ENCODE peak calls at places on chromosomes 5 and 9, in five cellular contexts. One of them, this sample, is unnamed.

GRCh38 chr9:72205513-72205912 is 56.3 kb downstream of the GDA start:
- DNase-seq in HepG2: no peak
- DNase-seq in GM12878: peak
- DNase-seq in K562: no peak
- DNase-seq in SK-N-SH: no peak
- DNase-seq in this sample: no peak

GRCh38 chr9:133048595-133048994 is 13.2 kb upstream of the CEL start:
- DNase-seq in HepG2: no peak
- DNase-seq in GM12878: no peak
- DNase-seq in K562: peak
- DNase-seq in SK-N-SH: peak
- DNase-seq in this sample: no peak

GRCh38 chr9:76615149-76615548 is 149.1 kb upstream of the PCA3 start:
- DNase-seq in HepG2: peak
- DNase-seq in GM12878: no peak
- DNase-seq in K562: no peak
- DNase-seq in SK-N-SH: no peak
- DNase-seq in this sample: no peak

GRCh38 chr5:76521240-76521758 is 101.9 kb downstream of the F2RL2 start:
- DNase-seq in HepG2: no peak
- DNase-seq in GM12878: no peak
- DNase-seq in K562: no peak
- DNase-seq in SK-N-SH: no peak
- DNase-seq in this sample: no peak

GRCh38 chr5:159163027-159163699 is 46.2 kb downstream of the RNF145 start:
- DNase-seq in HepG2: no peak
- DNase-seq in GM12878: no peak
- DNase-seq in K562: no peak
- DNase-seq in SK-N-SH: no peak
- DNase-seq in this sample: no peak

GRCh38 chr5:154132718-154133307 is 57.7 kb upstream of the GALNT10 start:
- DNase-seq in HepG2: no peak
- DNase-seq in GM12878: no peak
- DNase-seq in K562: no peak
- DNase-seq in SK-N-SH: no peak
- DNase-seq in this sample: no peak

GRCh38 chr9:87109851-87110250 is 162.5 kb upstream of the GAS1 start:
- DNase-seq in HepG2: no peak
- DNase-seq in GM12878: no peak
- DNase-seq in K562: no peak
- DNase-seq in SK-N-SH: no peak
- DNase-seq in this sample: no peak

GRCh38 chr9:136007906-136008692 is 46.9 kb upstream of the UBAC1 start:
- DNase-seq in HepG2: peak
- DNase-seq in GM12878: no peak
- DNase-seq in K562: no peak
- DNase-seq in SK-N-SH: no peak
- DNase-seq in this sample: no peak

GRCh38 chr5:87457706-87458105 is 45.0 kb upstream of the CCNH start:
- DNase-seq in HepG2: no peak
- DNase-seq in GM12878: no peak
- DNase-seq in K562: no peak
- DNase-seq in SK-N-SH: no peak
- DNase-seq in this sample: no peak

DNA sequence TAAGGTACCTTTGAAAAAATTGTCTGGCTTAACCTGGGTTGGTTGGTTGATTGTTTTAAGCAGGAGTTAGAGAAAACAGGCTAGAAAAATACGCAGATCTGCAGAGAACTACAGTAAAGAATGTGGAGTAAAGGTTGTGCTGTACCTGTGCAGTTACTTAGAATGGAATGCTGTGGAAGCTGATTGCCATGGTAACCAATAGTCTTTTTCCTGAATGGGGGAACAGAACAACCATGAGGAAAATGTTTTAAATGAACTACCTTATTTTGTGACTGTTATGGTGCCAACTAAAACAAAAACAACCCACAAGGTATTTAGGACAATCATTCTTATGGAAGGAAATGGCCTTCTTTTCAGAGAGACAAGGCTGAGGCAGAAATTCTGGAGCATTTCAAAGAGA is 4.8 kb upstream of the HOMER1 start:
- DNase-seq in HepG2: no peak
- DNase-seq in GM12878: no peak
- DNase-seq in K562: no peak
- DNase-seq in SK-N-SH: no peak
- DNase-seq in this sample: no peak
- TF ChIP-seq REST in HepG2: no peak
- TF ChIP-seq REST in GM12878: no peak
- TF ChIP-seq REST in K562: no peak
- TF ChIP-seq REST in SK-N-SH: no peak
- TF ChIP-seq REST in this sample: no peak

GRCh38 chr9:35311891-35312639 is 150.3 kb downstream of the UNC13B start:
- DNase-seq in HepG2: no peak
- DNase-seq in GM12878: no peak
- DNase-seq in K562: no peak
- DNase-seq in SK-N-SH: no peak
- DNase-seq in this sample: no peak
- TF ChIP-seq GABPA in HepG2: no peak
- TF ChIP-seq GABPA in GM12878: no peak
- TF ChIP-seq GABPA in K562: no peak
- TF ChIP-seq GABPA in SK-N-SH: no peak
- TF ChIP-seq GABPA in this sample: no peak

DNA sequence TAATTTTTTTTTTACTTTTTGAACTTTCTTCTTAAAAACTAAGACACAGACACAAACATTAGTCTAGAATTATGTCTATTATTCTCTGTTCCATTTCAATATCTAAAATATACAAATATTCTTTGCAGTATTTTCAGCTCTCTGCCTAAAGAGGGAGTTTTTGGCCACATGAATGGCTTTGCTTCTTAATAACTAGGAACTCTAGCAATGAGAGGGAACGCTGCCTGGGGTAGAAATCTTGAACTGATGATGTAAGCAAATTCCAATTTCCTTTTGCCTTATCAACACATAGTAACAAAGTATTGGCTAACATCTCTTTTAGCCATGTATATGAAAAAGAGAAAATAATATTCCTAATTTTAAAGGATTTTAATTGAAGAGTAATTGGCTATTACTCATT is 51.9 kb downstream of the SLC25A46 start:
- DNase-seq in HepG2: no peak
- DNase-seq in GM12878: no peak
- DNase-seq in K562: no peak
- DNase-seq in SK-N-SH: peak
- DNase-seq in this sample: no peak
- TF ChIP-seq REST in HepG2: no peak
- TF ChIP-seq REST in GM12878: no peak
- TF ChIP-seq REST in K562: no peak
- TF ChIP-seq REST in SK-N-SH: no peak
- TF ChIP-seq REST in this sample: no peak

GRCh38 chr5:132526290-132526973 is 16.9 kb downstream of the IL5 start:
- DNase-seq in HepG2: peak
- DNase-seq in GM12878: peak
- DNase-seq in K562: peak
- DNase-seq in SK-N-SH: peak
- DNase-seq in this sample: peak
- TF ChIP-seq GABPA in HepG2: no peak
- TF ChIP-seq GABPA in GM12878: no peak
- TF ChIP-seq GABPA in K562: no peak
- TF ChIP-seq GABPA in SK-N-SH: no peak
- TF ChIP-seq GABPA in this sample: no peak

DNA sequence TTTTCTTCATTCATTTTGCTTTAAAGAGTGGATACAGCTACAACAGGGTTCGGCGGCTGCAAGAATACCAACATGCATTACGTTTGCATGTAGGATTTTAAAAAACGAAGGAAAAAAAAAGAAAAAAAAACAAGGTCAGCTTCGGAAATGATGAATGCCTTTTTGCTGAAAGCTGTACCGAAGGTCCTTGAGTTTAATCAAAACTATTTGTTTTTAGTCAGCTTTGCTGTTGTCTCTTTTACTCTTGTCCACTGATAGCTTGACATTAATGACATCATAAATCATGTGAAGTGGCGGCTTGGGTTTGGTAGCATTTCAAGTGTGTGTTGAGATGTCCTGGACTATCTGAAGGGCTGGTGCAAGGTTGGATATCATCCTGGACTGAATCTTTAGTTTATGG is 779.1 kb downstream of the NR2F1-AS1 start:
- DNase-seq in HepG2: peak
- DNase-seq in GM12878: no peak
- DNase-seq in K562: no peak
- DNase-seq in SK-N-SH: no peak
- DNase-seq in this sample: no peak
- TF ChIP-seq REST in HepG2: no peak
- TF ChIP-seq REST in GM12878: no peak
- TF ChIP-seq REST in K562: no peak
- TF ChIP-seq REST in SK-N-SH: no peak
- TF ChIP-seq REST in this sample: no peak

DNA sequence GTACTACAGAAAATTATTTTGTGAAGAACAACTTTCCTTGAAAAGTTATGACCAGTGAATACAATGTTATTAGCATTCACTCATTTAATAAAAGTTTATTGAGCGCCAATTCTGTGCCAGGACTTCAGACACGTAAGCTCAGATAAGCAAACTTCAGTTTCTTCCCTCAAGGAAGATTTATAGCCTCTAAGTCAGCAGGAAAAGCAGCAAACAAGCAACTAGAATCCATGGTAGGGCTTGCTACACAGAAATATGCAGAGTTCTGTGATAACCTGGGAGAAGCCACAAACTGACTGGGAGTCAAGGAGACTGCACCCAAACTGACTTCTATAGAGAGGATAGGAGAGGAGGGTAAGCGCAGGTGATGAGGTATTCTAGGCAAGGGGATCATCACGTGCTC is 1.4 kb upstream of the OGN start:
- DNase-seq in HepG2: no peak
- DNase-seq in GM12878: no peak
- DNase-seq in K562: no peak
- DNase-seq in SK-N-SH: no peak
- DNase-seq in this sample: no peak
- TF ChIP-seq GABPA in HepG2: no peak
- TF ChIP-seq GABPA in GM12878: no peak
- TF ChIP-seq GABPA in K562: no peak
- TF ChIP-seq GABPA in SK-N-SH: no peak
- TF ChIP-seq GABPA in this sample: no peak

DNA sequence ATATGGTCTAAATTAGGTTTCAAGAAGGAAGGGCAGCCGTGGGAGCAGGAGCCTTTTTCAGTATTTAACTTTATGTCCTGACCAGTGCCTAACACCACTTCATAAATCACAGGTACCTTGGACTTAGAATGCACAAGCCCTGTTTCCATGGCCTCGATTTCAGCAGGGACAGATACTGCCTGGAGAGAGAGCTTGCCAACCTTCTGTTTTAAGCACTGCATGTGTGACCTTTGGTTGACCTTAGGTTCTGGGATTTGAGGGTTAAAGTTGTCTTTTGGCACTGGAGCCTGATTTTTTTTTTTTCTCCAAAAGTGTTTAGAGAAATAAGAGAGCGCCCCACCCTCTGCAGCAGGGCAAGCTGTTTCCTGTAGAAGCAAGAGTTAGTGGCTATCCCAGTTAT is 199.6 kb upstream of the MAP3K1 start:
- DNase-seq in HepG2: no peak
- DNase-seq in GM12878: no peak
- DNase-seq in K562: no peak
- DNase-seq in SK-N-SH: no peak
- DNase-seq in this sample: no peak
- TF ChIP-seq REST in HepG2: no peak
- TF ChIP-seq REST in GM12878: no peak
- TF ChIP-seq REST in K562: no peak
- TF ChIP-seq REST in SK-N-SH: no peak
- TF ChIP-seq REST in this sample: no peak

GRCh38 chr5:81353189-81353588 is 40.7 kb downstream of the ACOT12 start:
- DNase-seq in HepG2: peak
- DNase-seq in GM12878: no peak
- DNase-seq in K562: no peak
- DNase-seq in SK-N-SH: no peak
- DNase-seq in this sample: no peak
- TF ChIP-seq GABPA in HepG2: no peak
- TF ChIP-seq GABPA in GM12878: no peak
- TF ChIP-seq GABPA in K562: no peak
- TF ChIP-seq GABPA in SK-N-SH: no peak
- TF ChIP-seq GABPA in this sample: no peak

GRCh38 chr5:172630961-172631360 is 10.1 kb upstream of the NEURL1B start:
- DNase-seq in HepG2: no peak
- DNase-seq in GM12878: no peak
- DNase-seq in K562: no peak
- DNase-seq in SK-N-SH: no peak
- DNase-seq in this sample: no peak
- TF ChIP-seq REST in HepG2: no peak
- TF ChIP-seq REST in GM12878: no peak
- TF ChIP-seq REST in K562: no peak
- TF ChIP-seq REST in SK-N-SH: no peak
- TF ChIP-seq REST in this sample: no peak

This sample was measured in HL-60.